ENCODE peak calls at places on chromosomes 3 and 15, in ten cellular contexts. A is stimulated activated CD8-positive, alpha-beta memory T cell treated with anti-CD3 and anti-CD28 coated beads, Interleukin-12 subunit alpha, Interleukin-12 subunit beta, amount 100 ng/mL, for 1 hour; C is GM20000; Y is astrocyte of the cerebellum; N is GM03348; P is fibroblast of pulmonary artery; B is NT2/D1; S is frontal cortex; J is KG1; H is A673. G is an unnamed sample.

GRCh38 chr3:107431048-107431297 is 53.7 kb downstream of the CCDC54 start:
- DNase-seq in B (no peak), C (peak), A (no peak), P (no peak), N (no peak), S (peak), J (no peak), Y (no peak), H (peak), G (no peak)

GRCh38 chr3:152779649-152780048 is 55.3 kb upstream of the P2RY1 start:
- DNase-seq in H (peak), S (no peak), J (no peak), C (no peak), N (peak), P (peak), A (no peak), Y (peak), B (peak), G (no peak)

GRCh38 chr3:39809995-39810595 is 686 bp downstream of the MYRIP start:
- DNase-seq in N (peak), C (peak), B (no peak), A (no peak), H (no peak), Y (no peak), J (no peak), P (no peak), S (no peak), G (no peak)

GRCh38 chr3:171874251-171874679 is 31.1 kb downstream of the TMEM212 start:
- DNase-seq in N (peak), Y (peak), J (no peak), S (no peak), A (no peak), C (no peak), H (peak), B (peak), P (peak), G (no peak)

GRCh38 chr3:153547984-153548383 is 386.0 kb downstream of the RAP2B start:
- DNase-seq in C (no peak), Y (no peak), J (no peak), N (no peak), S (no peak), P (no peak), H (no peak), A (no peak), B (no peak), G (no peak)

GRCh38 chr15:66170042-66170441 is 83.5 kb downstream of the MEGF11 start:
- DNase-seq in N (no peak), H (no peak), P (no peak), Y (no peak), B (no peak), S (no peak), C (no peak), A (no peak), J (no peak), G (no peak)

GRCh38 chr3:126450744-126451143 is 24.9 kb downstream of the ZXDC start:
- DNase-seq in J (no peak), S (no peak), H (no peak), Y (no peak), B (no peak), A (no peak), C (no peak), P (no peak), N (no peak), G (no peak)

GRCh38 chr15:81308260-81308659 is 15.7 kb downstream of the STARD5 start:
- DNase-seq in J (no peak), N (no peak), B (no peak), H (no peak), C (no peak), Y (no peak), A (no peak), S (no peak), P (no peak), G (no peak)

GRCh38 chr15:88678755-88679154 is 39.9 kb downstream of the ISG20 start:
- DNase-seq in H (no peak), Y (no peak), S (no peak), N (no peak), B (no peak), P (no peak), A (no peak), J (no peak), C (no peak), G (no peak)